ENCODE peak calls at places on chromosome 1, in five cellular contexts. One of them, this sample, is unnamed.

GRCh38 chr1:220918285-220918951 is 39.2 kb downstream of the HLX start:
- DNase-seq in A673: no peak
- DNase-seq in gastrocnemius medialis: no peak
- DNase-seq in fibroblast of lung: no peak
- DNase-seq in upper lobe of right lung: no peak
- DNase-seq in this sample: no peak

GRCh38 chr1:213186168-213186567 is 135.1 kb downstream of the RPS6KC1 start:
- DNase-seq in A673: no peak
- DNase-seq in gastrocnemius medialis: no peak
- DNase-seq in fibroblast of lung: no peak
- DNase-seq in upper lobe of right lung: no peak
- DNase-seq in this sample: no peak

GRCh38 chr1:202158810-202159533 is 1.4 kb downstream of the PTPN7 start:
- DNase-seq in A673: no peak
- DNase-seq in gastrocnemius medialis: no peak
- DNase-seq in fibroblast of lung: no peak
- DNase-seq in upper lobe of right lung: peak; percentile 59
- DNase-seq in this sample: no peak

GRCh38 chr1:111769517-111770146 is 13.9 kb downstream of the DDX20 start:
- DNase-seq in A673: peak; percentile 78
- DNase-seq in gastrocnemius medialis: peak; percentile 12
- DNase-seq in fibroblast of lung: peak; percentile 85
- DNase-seq in upper lobe of right lung: no peak
- DNase-seq in this sample: peak; percentile 60

GRCh38 chr1:64111787-64112186 is 91.6 kb upstream of the UBE2U start:
- DNase-seq in A673: no peak
- DNase-seq in gastrocnemius medialis: no peak
- DNase-seq in fibroblast of lung: no peak
- DNase-seq in upper lobe of right lung: no peak
- DNase-seq in this sample: peak; percentile 35

GRCh38 chr1:205976708-205977107 is 26.5 kb downstream of the RAB7B start:
- DNase-seq in A673: no peak
- DNase-seq in gastrocnemius medialis: peak; percentile 75
- DNase-seq in fibroblast of lung: peak; percentile 13
- DNase-seq in upper lobe of right lung: peak; percentile 47
- DNase-seq in this sample: peak; percentile 53

GRCh38 chr1:244347942-244348341 is 103.8 kb downstream of the ADSS2 start:
- DNase-seq in A673: no peak
- DNase-seq in gastrocnemius medialis: no peak
- DNase-seq in fibroblast of lung: no peak
- DNase-seq in upper lobe of right lung: no peak
- DNase-seq in this sample: no peak

GRCh38 chr1:78716186-78716585 is 66.6 kb downstream of the IFI44 start:
- DNase-seq in A673: peak; percentile 6
- DNase-seq in gastrocnemius medialis: no peak
- DNase-seq in fibroblast of lung: peak; percentile 8
- DNase-seq in upper lobe of right lung: no peak
- DNase-seq in this sample: no peak

GRCh38 chr1:231629132-231629531 is 2.5 kb downstream of the DISC1 start:
- DNase-seq in A673: peak; percentile 18
- DNase-seq in gastrocnemius medialis: no peak
- DNase-seq in fibroblast of lung: no peak
- DNase-seq in upper lobe of right lung: no peak
- DNase-seq in this sample: no peak

GRCh38 chr1:185017966-185018365 is 27.4 kb upstream of the RNF2 start:
- DNase-seq in A673: no peak
- DNase-seq in gastrocnemius medialis: no peak
- DNase-seq in fibroblast of lung: no peak
- DNase-seq in upper lobe of right lung: no peak
- DNase-seq in this sample: no peak

GRCh38 chr1:119099775-119100174 is 40.7 kb downstream of the WARS2 start:
- DNase-seq in A673: no peak
- DNase-seq in gastrocnemius medialis: no peak
- DNase-seq in fibroblast of lung: no peak
- DNase-seq in upper lobe of right lung: no peak
- DNase-seq in this sample: no peak

GRCh38 chr1:63607322-63607721 is 14.1 kb downstream of the PGM1 start:
- DNase-seq in A673: no peak
- DNase-seq in gastrocnemius medialis: no peak
- DNase-seq in fibroblast of lung: no peak
- DNase-seq in upper lobe of right lung: no peak
- DNase-seq in this sample: no peak

GRCh38 chr1:2392071-2392442 is 416 bp downstream of the RER1 start:
- DNase-seq in A673: no peak
- DNase-seq in gastrocnemius medialis: no peak
- DNase-seq in fibroblast of lung: no peak
- DNase-seq in upper lobe of right lung: no peak
- DNase-seq in this sample: no peak

GRCh38 chr1:172699695-172700094 is 40.8 kb downstream of the FASLG start:
- DNase-seq in A673: no peak
- DNase-seq in gastrocnemius medialis: no peak
- DNase-seq in fibroblast of lung: no peak
- DNase-seq in upper lobe of right lung: no peak
- DNase-seq in this sample: no peak

GRCh38 chr1:5847013-5847654 is 145.1 kb downstream of the NPHP4 start:
- DNase-seq in A673: peak; percentile 50
- DNase-seq in gastrocnemius medialis: no peak
- DNase-seq in fibroblast of lung: peak; percentile 4
- DNase-seq in upper lobe of right lung: no peak
- DNase-seq in this sample: peak; percentile 46

GRCh38 chr1:221085712-221086111 is 206.5 kb downstream of the HLX start:
- DNase-seq in A673: no peak
- DNase-seq in gastrocnemius medialis: no peak
- DNase-seq in fibroblast of lung: no peak
- DNase-seq in upper lobe of right lung: no peak
- DNase-seq in this sample: no peak

GRCh38 chr1:59214764-59215208 is 82.1 kb upstream of the FGGY start:
- DNase-seq in A673: no peak
- DNase-seq in gastrocnemius medialis: no peak
- DNase-seq in fibroblast of lung: peak; percentile 86
- DNase-seq in upper lobe of right lung: peak; percentile 74
- DNase-seq in this sample: no peak

DNA sequence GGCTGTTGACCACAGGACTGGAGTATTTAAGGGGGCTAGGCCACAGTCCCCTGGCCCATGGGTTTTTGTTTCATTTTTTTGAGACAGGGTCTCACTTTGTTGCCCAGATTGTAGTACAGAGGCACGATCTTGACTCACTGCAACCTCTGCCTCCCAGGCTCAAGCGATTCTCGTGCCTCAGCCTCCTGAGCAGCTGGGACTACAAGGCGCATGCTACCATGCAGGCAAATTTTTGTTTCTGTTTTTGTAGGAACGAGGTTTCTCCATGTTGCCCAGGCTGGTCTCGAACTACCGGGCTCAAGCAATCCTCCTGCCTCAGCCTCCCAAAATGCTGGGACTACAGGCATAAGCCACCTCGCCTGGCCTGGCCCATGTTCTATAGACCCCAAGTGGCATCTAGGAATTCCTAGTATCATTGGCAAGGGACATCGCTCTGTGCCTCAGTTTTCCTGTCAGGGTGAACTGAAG is 14.6 kb downstream of the NES start:
- DNase-seq in A673: no peak
- DNase-seq in gastrocnemius medialis: no peak
- DNase-seq in fibroblast of lung: no peak
- DNase-seq in upper lobe of right lung: no peak
- DNase-seq in this sample: no peak
- H3K27ac ChIP-seq in A673: no peak overlapping the region
- H3K27ac ChIP-seq in gastrocnemius medialis: peak overlapping the region; percentile 96
- H3K27ac ChIP-seq in fibroblast of lung: peak overlapping the region; percentile 75
- H3K27ac ChIP-seq in upper lobe of right lung: peak overlapping the region; percentile 69
- H3K27ac ChIP-seq in this sample: peak overlapping the region; percentile 89

GRCh38 chr1:209490013-209490412 is 93.5 kb upstream of the CAMK1G start:
- DNase-seq in A673: peak; percentile 29
- DNase-seq in gastrocnemius medialis: no peak
- DNase-seq in fibroblast of lung: peak; percentile 19
- DNase-seq in upper lobe of right lung: no peak
- DNase-seq in this sample: peak; percentile 53
- TF ChIP-seq CTCF in A673: peak; percentile 46
- TF ChIP-seq CTCF in gastrocnemius medialis: no peak
- TF ChIP-seq CTCF in fibroblast of lung: peak; percentile 36
- TF ChIP-seq CTCF in upper lobe of right lung: peak; percentile 31
- TF ChIP-seq CTCF in this sample: peak; percentile 71

GRCh38 chr1:48405400-48405799 is 66.6 kb downstream of the SPATA6 start:
- DNase-seq in A673: no peak
- DNase-seq in gastrocnemius medialis: peak; percentile 8
- DNase-seq in fibroblast of lung: no peak
- DNase-seq in upper lobe of right lung: no peak
- DNase-seq in this sample: no peak

GRCh38 chr1:48405940-48406339 is 66.1 kb downstream of the SPATA6 start:
- DNase-seq in A673: no peak
- DNase-seq in gastrocnemius medialis: no peak
- DNase-seq in fibroblast of lung: no peak
- DNase-seq in upper lobe of right lung: no peak
- DNase-seq in this sample: no peak

GRCh38 chr1:48402619-48403018 is 69.4 kb downstream of the SPATA6 start:
- DNase-seq in A673: no peak
- DNase-seq in gastrocnemius medialis: no peak
- DNase-seq in fibroblast of lung: no peak
- DNase-seq in upper lobe of right lung: no peak
- DNase-seq in this sample: no peak
- H3K27ac ChIP-seq in A673: no peak overlapping the region
- H3K27ac ChIP-seq in gastrocnemius medialis: no peak overlapping the region
- H3K27ac ChIP-seq in fibroblast of lung: no peak overlapping the region
- H3K27ac ChIP-seq in upper lobe of right lung: no peak overlapping the region
- H3K27ac ChIP-seq in this sample: no peak overlapping the region

GRCh38 chr1:107963009-107963408 is 2.0 kb downstream of the VAV3 start:
- DNase-seq in A673: no peak
- DNase-seq in gastrocnemius medialis: no peak
- DNase-seq in fibroblast of lung: no peak
- DNase-seq in upper lobe of right lung: no peak
- DNase-seq in this sample: no peak

GRCh38 chr1:107964397-107965111 is 426 bp downstream of the VAV3 start:
- DNase-seq in A673: peak; percentile 6
- DNase-seq in gastrocnemius medialis: no peak
- DNase-seq in fibroblast of lung: peak; percentile 28
- DNase-seq in upper lobe of right lung: peak; percentile 67
- DNase-seq in this sample: peak; percentile 34

GRCh38 chr1:107966550-107966949 is 1.6 kb upstream of the VAV3 start:
- DNase-seq in A673: no peak
- DNase-seq in gastrocnemius medialis: no peak
- DNase-seq in fibroblast of lung: no peak
- DNase-seq in upper lobe of right lung: no peak
- DNase-seq in this sample: no peak

GRCh38 chr1:107963601-107964396 is 1.2 kb downstream of the VAV3 start:
- DNase-seq in A673: peak; percentile 14
- DNase-seq in gastrocnemius medialis: no peak
- DNase-seq in fibroblast of lung: peak; percentile 24
- DNase-seq in upper lobe of right lung: peak; percentile 64
- DNase-seq in this sample: peak; percentile 1

DNA sequence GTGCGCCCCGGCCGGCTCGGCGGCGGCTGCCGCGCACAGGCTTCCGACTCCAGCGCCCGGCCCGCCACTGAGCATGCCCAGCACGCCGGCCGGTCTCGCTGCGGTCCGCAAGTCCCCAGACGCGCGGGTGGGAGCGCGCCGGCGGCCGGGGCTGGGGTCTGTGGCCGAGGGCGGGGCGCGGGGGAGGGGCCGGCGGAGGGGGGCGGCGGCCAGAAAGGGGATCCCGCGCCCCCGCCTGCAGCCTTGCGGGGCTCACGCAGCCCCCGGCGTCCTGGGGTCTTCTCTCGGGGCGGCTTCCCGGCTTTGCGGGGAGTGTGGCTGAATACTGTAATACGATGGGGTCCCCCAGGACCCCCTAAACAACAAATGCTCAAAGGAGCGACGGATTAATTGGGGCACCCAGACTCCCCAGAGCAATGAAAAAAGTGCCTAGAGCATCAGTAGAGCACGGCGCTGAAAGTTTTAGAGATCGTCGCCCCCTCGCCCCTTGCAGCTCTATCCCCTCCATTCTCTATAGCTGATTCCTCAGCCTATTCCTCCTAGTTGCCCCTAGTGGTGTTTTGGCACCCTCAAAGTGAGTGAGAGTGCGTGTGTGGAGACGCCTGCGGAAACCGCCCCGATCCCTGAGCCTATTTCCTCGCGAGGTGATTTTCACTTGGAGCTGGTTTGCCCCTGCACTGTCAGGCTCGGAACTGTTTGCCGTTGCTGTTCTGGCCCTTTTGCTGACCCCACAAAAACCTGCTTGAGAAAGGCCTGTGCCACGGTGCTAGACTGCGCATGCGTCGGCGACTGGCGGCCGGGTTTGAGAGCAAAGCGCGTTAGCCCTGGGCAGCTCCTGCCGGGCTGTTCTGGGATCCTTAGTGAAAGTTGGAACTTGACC is at the start of gene VAV3:
- DNase-seq in A673: peak; percentile 65
- DNase-seq in gastrocnemius medialis: peak; percentile 30
- DNase-seq in fibroblast of lung: peak; percentile 61
- DNase-seq in upper lobe of right lung: peak; percentile 83
- DNase-seq in this sample: peak; percentile 42
- TF ChIP-seq CTCF in A673: peak; percentile 20
- TF ChIP-seq CTCF in gastrocnemius medialis: no peak
- TF ChIP-seq CTCF in fibroblast of lung: no peak
- TF ChIP-seq CTCF in upper lobe of right lung: no peak
- TF ChIP-seq CTCF in this sample: peak; percentile 14

This sample was measured in RWPE1.